ENCODE peak calls at places on chromosomes 12 and 14, in ten cellular contexts. I is tibial artery; Y is thoracic aorta; R is uterus; D is left lung; L is left ventricle myocardium inferior; X is trophoblast cell; Q is cardiac fibroblast; N is ovary; O is CD4-positive, alpha-beta memory T cell. A is an unnamed sample.

GRCh38 chr14:62162998-62163589 is 400.9 kb downstream of the SNAPC1 start:
- DNase-seq in Y (no peak), R (no peak), L (no peak), Q (peak; percentile 66), D (no peak), I (no peak), O (no peak), N (no peak), X (peak; percentile 75), A (no peak)

GRCh38 chr12:50753232-50753769 is 10.6 kb upstream of the ATF1 start:
- DNase-seq in I (no peak), X (no peak), Y (no peak), L (no peak), Q (no peak), R (no peak), D (no peak), N (no peak), O (no peak), A (no peak)

GRCh38 chr12:26370098-26370497 is 174.7 kb downstream of the SSPN start:
- DNase-seq in N (no peak), O (no peak), R (no peak), D (no peak), L (no peak), Q (no peak), Y (no peak), X (no peak), I (no peak), A (no peak)

GRCh38 chr12:57072661-57073060 is 5.9 kb downstream of the NEMP1 start:
- DNase-seq in I (no peak), X (peak; percentile 35), L (no peak), R (peak; percentile 45), O (no peak), Y (no peak), Q (no peak), N (no peak), D (no peak), A (no peak)

GRCh38 chr12:54131641-54132280 is 57.0 kb downstream of the SMUG1 start:
- DNase-seq in Y (no peak), D (no peak), X (no peak), L (no peak), R (no peak), N (no peak), I (no peak), O (no peak), Q (no peak), A (no peak)

GRCh38 chr12:132078190-132078589 is 65.9 kb downstream of the DDX51 start:
- DNase-seq in X (no peak), O (no peak), D (no peak), R (peak; percentile 48), Y (no peak), N (peak; percentile 58), I (no peak), L (no peak), Q (peak; percentile 86), A (no peak)

GRCh38 chr12:104083769-104084475 is 19.6 kb downstream of the HCFC2 start:
- DNase-seq in N (no peak), I (no peak), Q (no peak), D (no peak), Y (no peak), X (no peak), R (no peak), L (no peak), O (no peak), A (no peak)

GRCh38 chr12:110107369-110108281 is 16.5 kb upstream of the IFT81 start:
- DNase-seq in R (peak; percentile 77), N (peak; percentile 76), Q (peak; percentile 95), O (no peak), X (peak; percentile 93), D (no peak), Y (peak; percentile 49), I (peak; percentile 61), L (peak; percentile 20), A (peak; percentile 67)

GRCh38 chr12:27709932-27710591 is 570 bp upstream of the MRPS35 start:
- DNase-seq in I (no peak), Y (no peak), N (no peak), L (no peak), R (peak; percentile 21), O (no peak), D (peak; percentile 59), X (peak; percentile 54), Q (peak; percentile 74), A (no peak)

GRCh38 chr12:31558521-31558920 is 32.4 kb downstream of the DENND5B start:
- DNase-seq in Y (no peak), O (no peak), D (no peak), Q (peak; percentile 75), I (no peak), R (no peak), L (no peak), N (no peak), X (no peak), A (no peak)

GRCh38 chr12:27185234-27186045 is 58.6 kb upstream of the STK38L start:
- DNase-seq in I (no peak), L (no peak), Y (no peak), O (peak; percentile 51), D (no peak), R (no peak), X (no peak), N (no peak), Q (peak; percentile 91), A (no peak)

GRCh38 chr12:108649126-108649525 is 15.4 kb upstream of the SELPLG start:
- DNase-seq in R (no peak), N (no peak), X (no peak), I (no peak), Y (no peak), L (no peak), O (no peak), D (no peak), Q (peak; percentile 84), A (no peak)

GRCh38 chr12:77214136-77214535 is 148.8 kb upstream of the E2F7 start:
- DNase-seq in N (no peak), D (no peak), Q (peak; percentile 24), I (no peak), X (peak; percentile 13), R (no peak), L (no peak), Y (no peak), O (no peak), A (no peak)

GRCh38 chr12:125198647-125199046 is 133.4 kb downstream of the AACS start:
- DNase-seq in X (no peak), R (no peak), Q (no peak), O (no peak), L (no peak), Y (no peak), D (no peak), N (no peak), I (no peak), A (no peak)

GRCh38 chr12:12599750-12600643 is 11.7 kb upstream of the CREBL2 start:
- DNase-seq in I (no peak), D (no peak), R (no peak), Q (no peak), X (peak; percentile 82), L (no peak), N (no peak), Y (no peak), O (no peak), A (no peak)

GRCh38 chr12:130142736-130143135 is 19.5 kb upstream of the FZD10 start:
- DNase-seq in I (no peak), Y (no peak), Q (no peak), R (no peak), O (no peak), N (no peak), D (no peak), X (no peak), L (no peak), A (no peak)

GRCh38 chr12:6569312-6569711 is 1.2 kb upstream of the NOP2 start:
- DNase-seq in Y (no peak), N (no peak), L (no peak), O (no peak), R (no peak), I (no peak), Q (no peak), X (no peak), D (no peak), A (no peak)
- H3K4me3 ChIP-seq in Y (no peak overlapping the region), N (no peak overlapping the region), L (no peak overlapping the region), O (no peak overlapping the region), R (no peak overlapping the region), I (no peak overlapping the region), Q (no peak overlapping the region), X (no peak overlapping the region), D (no peak overlapping the region), A (no peak overlapping the region)

GRCh38 chr14:87869619-87870583 is 123.1 kb downstream of the GALC start:
- DNase-seq in L (no peak), O (no peak), Y (no peak), D (no peak), N (no peak), I (no peak), X (peak; percentile 6), R (peak; percentile 29), Q (peak; percentile 65), A (no peak)
- H3K4me3 ChIP-seq in L (no peak overlapping the region), O (no peak overlapping the region), Y (no peak overlapping the region), D (no peak overlapping the region), N (no peak overlapping the region), I (no peak overlapping the region), X (no peak overlapping the region), R (no peak overlapping the region), Q (no peak overlapping the region), A (no peak overlapping the region)

GRCh38 chr12:21248679-21249078 is 86.0 kb downstream of the SLCO1A2 start:
- DNase-seq in Q (peak; percentile 45), Y (no peak), D (no peak), O (no peak), N (no peak), X (peak; percentile 57), L (no peak), I (no peak), R (no peak), A (no peak)
- H3K4me3 ChIP-seq in Q (no peak overlapping the region), Y (no peak overlapping the region), D (no peak overlapping the region), O (no peak overlapping the region), N (no peak overlapping the region), X (no peak overlapping the region), L (no peak overlapping the region), I (no peak overlapping the region), R (no peak overlapping the region), A (no peak overlapping the region)

DNA sequence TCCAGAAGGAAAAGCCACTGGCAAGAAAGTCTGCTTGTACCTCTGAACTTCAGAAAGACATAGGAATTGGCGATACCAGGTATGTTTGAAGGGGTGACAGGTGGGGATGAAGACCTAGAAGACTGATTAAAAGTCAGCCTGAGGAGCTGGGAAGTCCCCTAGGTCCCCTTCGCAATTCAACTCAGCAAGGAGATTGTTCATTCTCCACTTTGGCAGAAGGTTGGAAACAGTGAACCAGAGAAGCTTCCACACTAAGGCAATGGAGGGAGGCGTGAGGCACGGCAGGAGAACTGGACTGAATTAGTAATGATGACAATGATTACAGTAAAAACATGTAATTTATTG is 240.3 kb upstream of the TMPO start:
- DNase-seq in L (no peak), Q (no peak), R (no peak), I (no peak), N (no peak), X (no peak), Y (no peak), D (no peak), O (no peak), A (no peak)
- H3K4me3 ChIP-seq in L (no peak overlapping the region), Q (no peak overlapping the region), R (no peak overlapping the region), I (no peak overlapping the region), N (no peak overlapping the region), X (no peak overlapping the region), Y (no peak overlapping the region), D (no peak overlapping the region), O (no peak overlapping the region), A (no peak overlapping the region)